ENCODE peak calls at places on chromosome 12, in four cellular contexts. A, U, N and I are unnamed samples.

GRCh38 chr12:82970614-82971013 is 283.9 kb downstream of the TMTC2 start:
- DNase-seq in A (no peak), U (no peak), N (no peak), I (no peak)

GRCh38 chr12:84131076-84131475 is 781.5 kb downstream of the SLC6A15 start:
- DNase-seq in N (no peak), A (peak; percentile 61), U (no peak), I (no peak)

GRCh38 chr12:125193798-125194562 is 128.7 kb downstream of the AACS start:
- DNase-seq in U (no peak), N (no peak), A (no peak), I (no peak)

GRCh38 chr12:100593490-100593889 is 20.0 kb downstream of the GAS2L3 start:
- DNase-seq in U (no peak), A (no peak), N (no peak), I (no peak)

GRCh38 chr12:851913-852312 is 97.6 kb downstream of the RAD52 start:
- DNase-seq in U (no peak), N (no peak), A (no peak), I (no peak)

GRCh38 chr12:89858718-89859117 is 150.1 kb upstream of the ATP2B1 start:
- DNase-seq in N (no peak), U (no peak), A (no peak), I (no peak)

GRCh38 chr12:124456652-124457152 is 110.7 kb downstream of the NCOR2 start:
- DNase-seq in A (no peak), U (peak; percentile 22), N (no peak), I (peak; percentile 73)

GRCh38 chr12:50523772-50524171 is 19.0 kb downstream of the DIP2B start:
- DNase-seq in U (no peak), A (no peak), N (no peak), I (no peak)

GRCh38 chr12:75529826-75530225 is 18.4 kb upstream of the KRR1 start:
- DNase-seq in A (no peak), U (no peak), N (no peak), I (no peak)

GRCh38 chr12:4545195-4545594 is 6.5 kb downstream of the RAD51AP1 start:
- DNase-seq in A (no peak), N (no peak), U (no peak), I (no peak)

GRCh38 chr12:115023898-115024297 is 339.9 kb upstream of the TBX3 start:
- DNase-seq in U (no peak), N (no peak), A (no peak), I (no peak)

GRCh38 chr12:52613363-52614030 is 4.9 kb downstream of the KRT73 start:
- DNase-seq in N (no peak), A (no peak), U (no peak), I (no peak)

GRCh38 chr12:96824838-96825236 is 82.2 kb upstream of the NEDD1 start:
- DNase-seq in U (no peak), A (no peak), N (no peak), I (no peak)

GRCh38 chr12:24222968-24223367 is 273.5 kb upstream of the SOX5 start:
- DNase-seq in A (no peak), N (no peak), U (no peak), I (no peak)

GRCh38 chr12:73421832-73422231 is 1115.8 kb upstream of the ATXN7L3B start:
- DNase-seq in A (no peak), N (no peak), U (no peak), I (no peak)

GRCh38 chr12:28802706-28803438 is 346.2 kb upstream of the FAR2 start:
- DNase-seq in A (no peak), N (no peak), U (no peak), I (no peak)

GRCh38 chr12:51944608-51945233 is 6.8 kb upstream of the ACVR1B start:
- DNase-seq in U (no peak), A (no peak), N (no peak), I (no peak)

GRCh38 chr12:29713729-29714128 is 70.0 kb downstream of the TMTC1 start:
- DNase-seq in U (no peak), N (no peak), A (no peak), I (no peak)

GRCh38 chr12:51845451-51845850 is 3.1 kb downstream of the FIGNL2 start:
- DNase-seq in A (no peak), U (no peak), N (no peak), I (no peak)

GRCh38 chr12:4386756-4387155 is 7.2 kb upstream of the FGF23 start:
- DNase-seq in A (no peak), N (no peak), U (no peak), I (no peak)

GRCh38 chr12:27779416-27779815 is 617 bp upstream of the KLHL42 start:
- DNase-seq in A (no peak), N (no peak), U (no peak), I (peak; percentile 21)

GRCh38 chr12:124491856-124492420 is 75.5 kb downstream of the NCOR2 start:
- DNase-seq in N (no peak), A (no peak), U (no peak), I (no peak)

GRCh38 chr12:3193131-3193530 is 116.0 kb downstream of the TSPAN9 start:
- DNase-seq in U (no peak), N (no peak), A (no peak), I (no peak)

GRCh38 chr12:112102127-112102526 is 6.5 kb downstream of the NAA25 start:
- DNase-seq in U (no peak), N (no peak), A (no peak), I (no peak)

GRCh38 chr12:107859367-107859766 is 84.9 kb downstream of the ASCL4 start:
- DNase-seq in U (no peak), A (no peak), N (no peak), I (no peak)

GRCh38 chr12:118055144-118055557 is 5.8 kb downstream of the WSB2 start:
- DNase-seq in U (peak; percentile 65), N (peak; percentile 75), A (peak; percentile 29), I (no peak)

GRCh38 chr12:52956987-52957386 is 8.1 kb downstream of the KRT18 start:
- DNase-seq in U (no peak), A (no peak), N (no peak), I (no peak)

GRCh38 chr12:124248862-124249825 is 45.7 kb upstream of the RFLNA start:
- DNase-seq in U (no peak), N (no peak), A (no peak), I (no peak)

GRCh38 chr12:46609281-46609623 is 216.5 kb downstream of the SLC38A4 start:
- DNase-seq in A (no peak), U (peak; percentile 36), N (no peak), I (no peak)

GRCh38 chr12:49043856-49044258 is 16.7 kb downstream of the KMT2D start:
- DNase-seq in A (no peak), U (peak; percentile 74), N (peak; percentile 82), I (peak; percentile 91)

GRCh38 chr12:47388712-47389111 is 309.0 kb upstream of the AMIGO2 start:
- DNase-seq in A (no peak), U (no peak), N (no peak), I (no peak)

GRCh38 chr12:68482660-68483059 is 128.0 kb upstream of the RAP1B start:
- DNase-seq in A (no peak), U (no peak), N (no peak), I (no peak)

GRCh38 chr12:674272-674781 is 11.1 kb upstream of the NINJ2 start:
- DNase-seq in U (peak; percentile 83), A (no peak), N (peak; percentile 60), I (no peak)

GRCh38 chr12:106001819-106002218 is 136.9 kb downstream of the NUAK1 start:
- DNase-seq in N (no peak), A (no peak), U (no peak), I (no peak)

GRCh38 chr12:63151898-63152700 is 1.1 kb upstream of the AVPR1A start:
- DNase-seq in N (no peak), U (no peak), A (peak; percentile 15), I (peak; percentile 21)